ENCODE peak calls at places on chromosomes 16 and 17, in six cellular contexts. M, Y, D, E, C and B are unnamed samples.
A peak's percentile ranks its signal among the peaks of the same experiment; 100 is the strongest.

GRCh38 chr16:82675300-82675699 is 48.5 kb downstream of the CDH13 start:
- DNase-seq in M (no peak), Y (no peak), D (no peak), E (no peak), C (no peak), B (no peak)

GRCh38 chr16:88526008-88526905 is 43.9 kb upstream of the ZC3H18 start:
- DNase-seq in M (no peak), Y (no peak), D (no peak), E (no peak), C (no peak), B (no peak)

GRCh38 chr17:48915459-48916282 is 7.5 kb downstream of the UBE2Z start:
- DNase-seq in M (no peak), Y (peak; percentile 70), D (peak; percentile 46), E (peak; percentile 82), C (no peak), B (no peak)

GRCh38 chr17:82236142-82236971 is 7.5 kb downstream of the SLC16A3 start:
- DNase-seq in M (no peak), Y (peak; percentile 54), D (peak; percentile 73), E (no peak), C (peak; percentile 63), B (no peak)

GRCh38 chr16:80265624-80266306 is 275.0 kb upstream of the DYNLRB2 start:
- DNase-seq in M (no peak), Y (no peak), D (no peak), E (no peak), C (no peak), B (no peak)

GRCh38 chr16:15950167-15950854 is 895 bp downstream of the ABCC1 start:
- DNase-seq in M (no peak), Y (peak; percentile 38), D (peak; percentile 22), E (peak; percentile 51), C (peak; percentile 23), B (no peak)

GRCh38 chr17:21285164-21286065 is 904 bp downstream of the MAP2K3 start:
- DNase-seq in M (no peak), Y (peak; percentile 59), D (no peak), E (no peak), C (no peak), B (peak; percentile 26)

GRCh38 chr16:868846-869822 is 68.6 kb upstream of the GNG13 start:
- DNase-seq in M (no peak), Y (no peak), D (no peak), E (no peak), C (no peak), B (no peak)

GRCh38 chr16:11233727-11234376 is 22.2 kb downstream of the SOCS1 start:
- DNase-seq in M (no peak), Y (peak; percentile 65), D (peak; percentile 73), E (no peak), C (no peak), B (no peak)

GRCh38 chr16:66972983-66973382 is 11.9 kb downstream of the CES3 start:
- DNase-seq in M (no peak), Y (no peak), D (no peak), E (no peak), C (no peak), B (no peak)

GRCh38 chr16:27778926-27779570 is 229.1 kb downstream of the KATNIP start:
- DNase-seq in M (no peak), Y (no peak), D (no peak), E (no peak), C (no peak), B (no peak)

GRCh38 chr17:57459286-57459915 is 203.1 kb downstream of the MSI2 start:
- DNase-seq in M (no peak), Y (peak; percentile 85), D (no peak), E (peak; percentile 85), C (no peak), B (no peak)

GRCh38 chr16:11964761-11965539 is at the start of gene TNFRSF17:
- DNase-seq in M (no peak), Y (no peak), D (no peak), E (no peak), C (no peak), B (no peak)

GRCh38 chr16:726438-727290 is at the start of the genes CCDC78 and HAGHL:
- DNase-seq in M (no peak), Y (peak; percentile 54), D (peak; percentile 47), E (no peak), C (peak; percentile 48), B (peak; percentile 26)

GRCh38 chr16:71709231-71709781 is 15.2 kb downstream of the PHLPP2 start:
- DNase-seq in M (no peak), Y (no peak), D (no peak), E (no peak), C (no peak), B (no peak)

GRCh38 chr17:11305524-11305923 is 64.5 kb downstream of the SHISA6 start:
- DNase-seq in M (no peak), Y (no peak), D (no peak), E (no peak), C (no peak), B (no peak)

GRCh38 chr16:69013991-69014390 is 91.5 kb upstream of the HAS3 start:
- DNase-seq in M (no peak), Y (no peak), D (no peak), E (no peak), C (no peak), B (no peak)

GRCh38 chr16:69476920-69477418 is 52.5 kb downstream of the CYB5B start:
- DNase-seq in M (no peak), Y (peak; percentile 92), D (no peak), E (peak; percentile 47), C (no peak), B (no peak)

GRCh38 chr16:27526169-27526568 is 23.5 kb downstream of the GTF3C1 start:
- DNase-seq in M (no peak), Y (no peak), D (no peak), E (no peak), C (no peak), B (no peak)

GRCh38 chr17:28008526-28008925 is 34.0 kb upstream of the NLK start:
- DNase-seq in M (no peak), Y (peak; percentile 51), D (no peak), E (no peak), C (no peak), B (no peak)

GRCh38 chr17:79587421-79587820 is 23.4 kb downstream of the RBFOX3 start:
- DNase-seq in M (no peak), Y (no peak), D (no peak), E (no peak), C (no peak), B (no peak)

GRCh38 chr16:84482001-84482891 is 22.2 kb downstream of the MEAK7 start:
- DNase-seq in M (no peak), Y (no peak), D (no peak), E (no peak), C (no peak), B (no peak)

GRCh38 chr16:89902980-89903379 is 15.7 kb upstream of the MC1R start:
- DNase-seq in M (no peak), Y (no peak), D (no peak), E (no peak), C (no peak), B (no peak)

GRCh38 chr17:31051517-31051916 is 43.3 kb upstream of the NF1 start:
- DNase-seq in M (no peak), Y (no peak), D (no peak), E (no peak), C (no peak), B (no peak)